ENCODE peak calls at places on chromosomes 5 and 9, in ten cellular contexts. One of them, this sample, is unnamed.

GRCh38 chr9:91677354-91677753 is 253.7 kb upstream of the NFIL3 start:
- DNase-seq in uterus: no peak
- DNase-seq in Panc1: no peak
- DNase-seq in sigmoid colon: no peak
- DNase-seq in IMR-90: no peak
- DNase-seq in PC-9: no peak
- DNase-seq in left ventricle myocardium inferior: no peak
- DNase-seq in SJCRH30: no peak
- DNase-seq in MM.1S: no peak
- DNase-seq in pancreas: no peak
- DNase-seq in this sample: no peak

GRCh38 chr5:9898319-9898718 is 268.2 kb upstream of the TAS2R1 start:
- DNase-seq in uterus: no peak
- DNase-seq in Panc1: peak; percentile 5
- DNase-seq in sigmoid colon: no peak
- DNase-seq in IMR-90: peak; percentile 49
- DNase-seq in PC-9: no peak
- DNase-seq in left ventricle myocardium inferior: no peak
- DNase-seq in SJCRH30: no peak
- DNase-seq in MM.1S: no peak
- DNase-seq in pancreas: peak; percentile 37
- DNase-seq in this sample: peak; percentile 69

GRCh38 chr5:123125953-123126352 is 36.9 kb downstream of the PRDM6 start:
- DNase-seq in uterus: no peak
- DNase-seq in Panc1: no peak
- DNase-seq in sigmoid colon: no peak
- DNase-seq in IMR-90: peak; percentile 77
- DNase-seq in PC-9: no peak
- DNase-seq in left ventricle myocardium inferior: no peak
- DNase-seq in SJCRH30: no peak
- DNase-seq in MM.1S: no peak
- DNase-seq in pancreas: no peak
- DNase-seq in this sample: no peak

GRCh38 chr5:158165647-158166046 is 306.7 kb upstream of the CLINT1 start:
- DNase-seq in uterus: no peak
- DNase-seq in Panc1: no peak
- DNase-seq in sigmoid colon: no peak
- DNase-seq in IMR-90: no peak
- DNase-seq in PC-9: no peak
- DNase-seq in left ventricle myocardium inferior: no peak
- DNase-seq in SJCRH30: no peak
- DNase-seq in MM.1S: no peak
- DNase-seq in pancreas: no peak
- DNase-seq in this sample: no peak

GRCh38 chr5:35900997-35901396 is 37.4 kb downstream of the CAPSL start:
- DNase-seq in uterus: no peak
- DNase-seq in Panc1: no peak
- DNase-seq in sigmoid colon: no peak
- DNase-seq in IMR-90: no peak
- DNase-seq in PC-9: no peak
- DNase-seq in left ventricle myocardium inferior: no peak
- DNase-seq in SJCRH30: no peak
- DNase-seq in MM.1S: no peak
- DNase-seq in pancreas: no peak
- DNase-seq in this sample: no peak

GRCh38 chr5:136062563-136063274 is 33.9 kb downstream of the TGFBI start:
- DNase-seq in uterus: no peak
- DNase-seq in Panc1: no peak
- DNase-seq in sigmoid colon: no peak
- DNase-seq in IMR-90: peak; percentile 45
- DNase-seq in PC-9: peak; percentile 51
- DNase-seq in left ventricle myocardium inferior: no peak
- DNase-seq in SJCRH30: peak; percentile 45
- DNase-seq in MM.1S: peak; percentile 84
- DNase-seq in pancreas: no peak
- DNase-seq in this sample: peak; percentile 62

GRCh38 chr5:2238732-2239131 is 356.0 kb upstream of the IRX4 start:
- DNase-seq in uterus: no peak
- DNase-seq in Panc1: no peak
- DNase-seq in sigmoid colon: no peak
- DNase-seq in IMR-90: no peak
- DNase-seq in PC-9: no peak
- DNase-seq in left ventricle myocardium inferior: no peak
- DNase-seq in SJCRH30: no peak
- DNase-seq in MM.1S: no peak
- DNase-seq in pancreas: no peak
- DNase-seq in this sample: no peak

GRCh38 chr5:170885779-170886178 is 24.0 kb downstream of the RANBP17 start:
- DNase-seq in uterus: no peak
- DNase-seq in Panc1: no peak
- DNase-seq in sigmoid colon: no peak
- DNase-seq in IMR-90: peak; percentile 39
- DNase-seq in PC-9: no peak
- DNase-seq in left ventricle myocardium inferior: no peak
- DNase-seq in SJCRH30: no peak
- DNase-seq in MM.1S: no peak
- DNase-seq in pancreas: no peak
- DNase-seq in this sample: no peak

GRCh38 chr5:160021818-160022446 is 13.0 kb downstream of the TTC1 start:
- DNase-seq in uterus: peak; percentile 42
- DNase-seq in Panc1: peak; percentile 43
- DNase-seq in sigmoid colon: no peak
- DNase-seq in IMR-90: peak; percentile 78
- DNase-seq in PC-9: peak; percentile 40
- DNase-seq in left ventricle myocardium inferior: no peak
- DNase-seq in SJCRH30: peak; percentile 50
- DNase-seq in MM.1S: peak; percentile 73
- DNase-seq in pancreas: no peak
- DNase-seq in this sample: peak; percentile 50

GRCh38 chr5:98796197-98796972 is 22.9 kb downstream of the RGMB start:
- DNase-seq in uterus: peak; percentile 31
- DNase-seq in Panc1: peak; percentile 54
- DNase-seq in sigmoid colon: no peak
- DNase-seq in IMR-90: peak; percentile 77
- DNase-seq in PC-9: peak; percentile 62
- DNase-seq in left ventricle myocardium inferior: no peak
- DNase-seq in SJCRH30: peak; percentile 33
- DNase-seq in MM.1S: peak; percentile 44
- DNase-seq in pancreas: no peak
- DNase-seq in this sample: peak; percentile 48

GRCh38 chr9:133780962-133781827 is 43.0 kb upstream of the SARDH start:
- DNase-seq in uterus: no peak
- DNase-seq in Panc1: no peak
- DNase-seq in sigmoid colon: no peak
- DNase-seq in IMR-90: no peak
- DNase-seq in PC-9: no peak
- DNase-seq in left ventricle myocardium inferior: no peak
- DNase-seq in SJCRH30: no peak
- DNase-seq in MM.1S: no peak
- DNase-seq in pancreas: peak; percentile 21
- DNase-seq in this sample: no peak

GRCh38 chr5:5572010-5572982 is 149.8 kb downstream of the ICE1 start:
- DNase-seq in uterus: peak; percentile 84
- DNase-seq in Panc1: no peak
- DNase-seq in sigmoid colon: peak; percentile 80
- DNase-seq in IMR-90: no peak
- DNase-seq in PC-9: no peak
- DNase-seq in left ventricle myocardium inferior: peak; percentile 29
- DNase-seq in SJCRH30: no peak
- DNase-seq in MM.1S: no peak
- DNase-seq in pancreas: no peak
- DNase-seq in this sample: no peak

GRCh38 chr5:148186248-148187003 is 16.4 kb upstream of the SPINK6 start:
- DNase-seq in uterus: no peak
- DNase-seq in Panc1: peak; percentile 36
- DNase-seq in sigmoid colon: no peak
- DNase-seq in IMR-90: peak; percentile 22
- DNase-seq in PC-9: peak; percentile 75
- DNase-seq in left ventricle myocardium inferior: no peak
- DNase-seq in SJCRH30: no peak
- DNase-seq in MM.1S: peak; percentile 14
- DNase-seq in pancreas: no peak
- DNase-seq in this sample: no peak

GRCh38 chr5:96968614-96969013 is 32.7 kb downstream of the LNPEP start:
- DNase-seq in uterus: no peak
- DNase-seq in Panc1: no peak
- DNase-seq in sigmoid colon: no peak
- DNase-seq in IMR-90: peak; percentile 28
- DNase-seq in PC-9: no peak
- DNase-seq in left ventricle myocardium inferior: no peak
- DNase-seq in SJCRH30: peak; percentile 67
- DNase-seq in MM.1S: no peak
- DNase-seq in pancreas: no peak
- DNase-seq in this sample: peak; percentile 18

GRCh38 chr5:73440262-73440661 is 8.3 kb downstream of the FOXD1 start:
- DNase-seq in uterus: no peak
- DNase-seq in Panc1: no peak
- DNase-seq in sigmoid colon: no peak
- DNase-seq in IMR-90: no peak
- DNase-seq in PC-9: no peak
- DNase-seq in left ventricle myocardium inferior: no peak
- DNase-seq in SJCRH30: no peak
- DNase-seq in MM.1S: no peak
- DNase-seq in pancreas: no peak
- DNase-seq in this sample: no peak
- H3K27me3 ChIP-seq in uterus: peaks cover 47% of the 10 kb centered on the region
- H3K27me3 ChIP-seq in Panc1: no peaks in the 10 kb centered on the region
- H3K27me3 ChIP-seq in sigmoid colon: peaks cover 97% of the 10 kb centered on the region
- H3K27me3 ChIP-seq in IMR-90: no peaks in the 10 kb centered on the region
- H3K27me3 ChIP-seq in PC-9: no peaks in the 10 kb centered on the region
- H3K27me3 ChIP-seq in left ventricle myocardium inferior: peaks cover 99% of the 10 kb centered on the region
- H3K27me3 ChIP-seq in SJCRH30: no peaks in the 10 kb centered on the region
- H3K27me3 ChIP-seq in MM.1S: peaks cover 6% of the 10 kb centered on the region
- H3K27me3 ChIP-seq in pancreas: peaks cover 40% of the 10 kb centered on the region
- H3K27me3 ChIP-seq in this sample: no peaks in the 10 kb centered on the region

GRCh38 chr5:139408191-139408590 is 4.3 kb upstream of the SPATA24 start:
- DNase-seq in uterus: no peak
- DNase-seq in Panc1: no peak
- DNase-seq in sigmoid colon: no peak
- DNase-seq in IMR-90: no peak
- DNase-seq in PC-9: no peak
- DNase-seq in left ventricle myocardium inferior: no peak
- DNase-seq in SJCRH30: no peak
- DNase-seq in MM.1S: no peak
- DNase-seq in pancreas: no peak
- DNase-seq in this sample: no peak
- H3K27ac ChIP-seq in uterus: no peak overlapping the region
- H3K27ac ChIP-seq in Panc1: no peak overlapping the region
- H3K27ac ChIP-seq in sigmoid colon: no peak overlapping the region
- H3K27ac ChIP-seq in IMR-90: no peak overlapping the region
- H3K27ac ChIP-seq in PC-9: no peak overlapping the region
- H3K27ac ChIP-seq in left ventricle myocardium inferior: no peak overlapping the region
- H3K27ac ChIP-seq in SJCRH30: no peak overlapping the region
- H3K27ac ChIP-seq in MM.1S: no peak overlapping the region
- H3K27ac ChIP-seq in pancreas: no peak overlapping the region
- H3K27ac ChIP-seq in this sample: no peak overlapping the region

DNA sequence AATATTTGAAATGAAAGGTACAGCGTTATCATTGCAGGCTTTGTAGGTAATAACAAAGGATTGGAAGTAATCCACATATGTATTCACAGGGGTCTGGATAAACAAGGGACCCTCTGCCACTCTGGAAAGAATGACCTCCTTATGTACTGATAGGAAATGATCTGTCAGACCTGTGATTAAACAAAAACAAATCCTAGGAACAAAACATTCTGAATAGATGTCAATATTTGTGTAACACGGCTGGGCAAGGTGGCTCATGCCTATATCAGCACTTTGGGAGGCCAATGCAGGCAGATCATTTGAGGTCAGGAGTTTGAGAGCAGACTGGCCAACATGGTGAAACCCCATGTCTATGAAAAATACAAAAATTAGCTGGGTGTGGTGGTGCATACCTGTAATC is 42.3 kb downstream of the NSUN2 start:
- DNase-seq in uterus: no peak
- DNase-seq in Panc1: no peak
- DNase-seq in sigmoid colon: no peak
- DNase-seq in IMR-90: no peak
- DNase-seq in PC-9: no peak
- DNase-seq in left ventricle myocardium inferior: no peak
- DNase-seq in SJCRH30: no peak
- DNase-seq in MM.1S: no peak
- DNase-seq in pancreas: no peak
- DNase-seq in this sample: no peak
- H3K27me3 ChIP-seq in uterus: no peaks in the 10 kb centered on the region
- H3K27me3 ChIP-seq in Panc1: no peaks in the 10 kb centered on the region
- H3K27me3 ChIP-seq in sigmoid colon: no peaks in the 10 kb centered on the region
- H3K27me3 ChIP-seq in IMR-90: peaks cover 9% of the 10 kb centered on the region
- H3K27me3 ChIP-seq in PC-9: no peaks in the 10 kb centered on the region
- H3K27me3 ChIP-seq in left ventricle myocardium inferior: peaks cover 4% of the 10 kb centered on the region
- H3K27me3 ChIP-seq in SJCRH30: no peaks in the 10 kb centered on the region
- H3K27me3 ChIP-seq in MM.1S: no peaks in the 10 kb centered on the region
- H3K27me3 ChIP-seq in pancreas: no peaks in the 10 kb centered on the region
- H3K27me3 ChIP-seq in this sample: no peaks in the 10 kb centered on the region

DNA sequence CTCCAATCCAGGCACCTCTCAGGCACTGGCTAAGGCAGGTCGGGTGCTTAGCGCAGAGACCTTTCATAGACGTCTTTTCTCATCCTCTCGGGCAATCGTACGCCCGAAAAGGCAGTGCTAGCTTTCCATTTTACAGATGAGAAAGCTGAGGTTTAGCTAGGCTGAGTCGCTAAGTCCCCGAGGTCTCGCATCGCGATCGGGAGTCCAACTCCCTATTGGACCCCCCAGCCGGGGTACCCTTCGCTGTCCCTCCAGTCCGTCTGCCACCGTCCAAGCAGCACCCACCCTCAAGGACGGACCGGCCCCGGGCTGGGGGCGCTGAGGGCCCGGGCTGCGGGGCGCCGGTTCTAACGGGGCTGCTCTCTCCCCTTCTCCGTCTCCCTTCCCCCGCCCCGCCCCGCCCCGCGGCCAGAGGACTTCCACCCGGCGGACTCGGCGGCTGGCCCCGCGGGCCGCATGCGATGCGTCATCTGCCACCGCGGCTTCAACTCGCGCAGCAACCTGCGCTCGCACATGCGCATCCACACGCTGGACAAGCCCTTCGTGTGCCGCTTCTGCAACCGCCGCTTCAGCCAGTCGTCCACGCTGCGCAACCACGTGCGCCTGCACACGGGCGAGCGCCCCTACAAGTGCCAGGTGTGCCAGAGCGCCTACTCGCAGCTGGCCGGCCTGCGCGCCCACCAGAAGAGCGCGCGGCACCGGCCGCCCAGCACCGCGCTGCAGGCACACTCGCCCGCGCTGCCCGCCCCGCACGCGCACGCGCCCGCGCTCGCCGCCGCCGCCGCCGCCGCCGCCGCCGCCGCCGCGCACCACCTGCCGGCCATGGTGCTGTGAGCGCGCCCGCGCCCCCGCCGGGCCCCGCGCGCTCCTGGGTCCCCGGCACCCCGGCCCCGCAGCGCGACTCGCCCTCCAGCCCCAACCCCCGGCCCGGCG is 12.5 kb upstream of the EXOSC2 start:
- DNase-seq in uterus: peak; percentile 58
- DNase-seq in Panc1: no peak
- DNase-seq in sigmoid colon: peak; percentile 90
- DNase-seq in IMR-90: peak; percentile 88
- DNase-seq in PC-9: peak; percentile 78
- DNase-seq in left ventricle myocardium inferior: peak; percentile 67
- DNase-seq in SJCRH30: no peak
- DNase-seq in MM.1S: peak; percentile 84
- DNase-seq in pancreas: peak; percentile 87
- DNase-seq in this sample: peak; percentile 94
- H3K27ac ChIP-seq in uterus: no peak overlapping the region
- H3K27ac ChIP-seq in Panc1: peak overlapping the region; percentile 54
- H3K27ac ChIP-seq in sigmoid colon: no peak overlapping the region
- H3K27ac ChIP-seq in IMR-90: no peak overlapping the region
- H3K27ac ChIP-seq in PC-9: no peak overlapping the region
- H3K27ac ChIP-seq in left ventricle myocardium inferior: no peak overlapping the region
- H3K27ac ChIP-seq in SJCRH30: no peak overlapping the region
- H3K27ac ChIP-seq in MM.1S: no peak overlapping the region
- H3K27ac ChIP-seq in pancreas: no peak overlapping the region
- H3K27ac ChIP-seq in this sample: peak overlapping the region; percentile 83

GRCh38 chr9:920927-921326 is 55.5 kb upstream of the DMRT3 start:
- DNase-seq in uterus: no peak
- DNase-seq in Panc1: no peak
- DNase-seq in sigmoid colon: no peak
- DNase-seq in IMR-90: no peak
- DNase-seq in PC-9: no peak
- DNase-seq in left ventricle myocardium inferior: no peak
- DNase-seq in SJCRH30: no peak
- DNase-seq in MM.1S: no peak
- DNase-seq in pancreas: no peak
- DNase-seq in this sample: no peak
- H3K27me3 ChIP-seq in uterus: no peaks in the 10 kb centered on the region
- H3K27me3 ChIP-seq in Panc1: no peaks in the 10 kb centered on the region
- H3K27me3 ChIP-seq in sigmoid colon: no peaks in the 10 kb centered on the region
- H3K27me3 ChIP-seq in IMR-90: peaks cover 2% of the 10 kb centered on the region
- H3K27me3 ChIP-seq in PC-9: peaks cover 22% of the 10 kb centered on the region
- H3K27me3 ChIP-seq in left ventricle myocardium inferior: peaks cover 61% of the 10 kb centered on the region
- H3K27me3 ChIP-seq in SJCRH30: no peaks in the 10 kb centered on the region
- H3K27me3 ChIP-seq in MM.1S: no peaks in the 10 kb centered on the region
- H3K27me3 ChIP-seq in pancreas: no peaks in the 10 kb centered on the region
- H3K27me3 ChIP-seq in this sample: no peaks in the 10 kb centered on the region

This sample was measured in WERI-Rb-1.